ENCODE peak calls at places on chromosomes 4 and X, in seven cellular contexts. X is SJSA1; Q is right cardiac atrium; E is CD4-positive, alpha-beta memory T cell; A is tibial artery; M is endodermal cell; B is CD8-positive, alpha-beta T cell. Y is an unnamed sample.

GRCh38 chrX:153775631-153776595 is 4.9 kb upstream of the SRPK3 start:
- DNase-seq in Q (no peak), E (no peak), A (no peak), X (no peak), M (no peak), B (no peak), Y (no peak)

GRCh38 chrX:17547658-17548057 is 172.7 kb downstream of the NHS start:
- DNase-seq in Q (peak; percentile 37), B (no peak), M (no peak), E (no peak), X (peak; percentile 58), A (peak; percentile 25), Y (peak; percentile 64)

GRCh38 chr4:38141808-38142500 is 181.8 kb downstream of the PTTG2 start:
- DNase-seq in B (no peak), M (no peak), X (no peak), Q (no peak), E (no peak), A (no peak), Y (no peak)

GRCh38 chr4:1841201-1841885 is 14.6 kb downstream of the LETM1 start:
- DNase-seq in Q (no peak), M (no peak), X (no peak), E (no peak), B (no peak), A (no peak), Y (no peak)

GRCh38 chr4:2186133-2186864 is 55.6 kb downstream of the HAUS3 start:
- DNase-seq in Q (no peak), M (peak; percentile 83), E (no peak), A (no peak), B (no peak), X (no peak), Y (no peak)

GRCh38 chrX:13376857-13377441 is 57.1 kb upstream of the ATXN3L start:
- DNase-seq in E (no peak), M (no peak), Q (no peak), A (no peak), X (peak; percentile 60), B (no peak), Y (no peak)

GRCh38 chr4:3252831-3253641 is 4.1 kb downstream of the MSANTD1 start:
- DNase-seq in X (no peak), Q (peak; percentile 24), B (no peak), E (no peak), M (peak; percentile 43), A (peak; percentile 12), Y (no peak)

GRCh38 chr4:100016191-100016590 is 66.1 kb upstream of the H2AZ1 start:
- DNase-seq in M (no peak), B (no peak), Q (no peak), X (peak; percentile 65), A (no peak), E (no peak), Y (no peak)

GRCh38 chrX:115054876-115055275 is 37.5 kb upstream of the IL13RA2 start:
- DNase-seq in A (no peak), Q (no peak), M (no peak), X (no peak), E (no peak), B (no peak), Y (no peak)

GRCh38 chr4:55475394-55476243 is 71.1 kb downstream of the CLOCK start:
- DNase-seq in Q (no peak), A (no peak), E (no peak), B (no peak), M (no peak), X (peak; percentile 24), Y (no peak)

GRCh38 chr4:4663028-4663427 is 121.2 kb upstream of the STX18 start:
- DNase-seq in B (no peak), X (no peak), M (no peak), A (no peak), Q (no peak), E (no peak), Y (no peak)

GRCh38 chr4:31016322-31017061 is 296.3 kb downstream of the PCDH7 start:
- DNase-seq in B (no peak), E (no peak), A (no peak), M (peak; percentile 51), X (no peak), Q (no peak), Y (no peak)

GRCh38 chr4:38856524-38857337 is at the start of gene TLR6:
- DNase-seq in B (peak; percentile 50), A (peak; percentile 46), E (peak; percentile 80), M (peak; percentile 82), X (peak; percentile 63), Q (no peak), Y (peak; percentile 73)

GRCh38 chr4:141120036-141120593 is 13.2 kb downstream of the RNF150 start:
- DNase-seq in X (no peak), A (no peak), B (no peak), E (no peak), Q (no peak), M (no peak), Y (no peak)

GRCh38 chrX:74220277-74220676 is 83.7 kb upstream of the ZCCHC13 start:
- DNase-seq in A (no peak), M (no peak), B (no peak), E (no peak), Q (no peak), X (no peak), Y (no peak)

GRCh38 chrX:116285506-116285905 is 115.0 kb downstream of the AGTR2 start:
- DNase-seq in Q (no peak), M (no peak), A (no peak), B (no peak), E (no peak), X (no peak), Y (no peak)

GRCh38 chr4:15234101-15234500 is 193.7 kb upstream of the C1QTNF7 start:
- DNase-seq in B (no peak), X (peak; percentile 57), Q (no peak), M (no peak), A (no peak), E (no peak), Y (no peak)

GRCh38 chr4:2269618-2270163 is 7.8 kb upstream of the MXD4 start:
- DNase-seq in B (peak; percentile 10), A (no peak), Q (peak; percentile 4), E (no peak), X (no peak), M (no peak), Y (no peak)

GRCh38 chr4:126753592-126753991 is 879.2 kb upstream of the INTU start:
- DNase-seq in M (no peak), B (no peak), A (no peak), E (no peak), X (no peak), Q (no peak), Y (no peak)

GRCh38 chr4:153518637-153519384 is 52.7 kb downstream of the TMEM131L start:
- DNase-seq in A (no peak), Q (no peak), E (no peak), M (no peak), B (no peak), X (peak; percentile 19), Y (no peak)
- H3K27ac ChIP-seq in A (peak overlapping the region; percentile 78), Q (no peak overlapping the region), E (peak overlapping the region; percentile 66), M (no peak overlapping the region), B (no peak overlapping the region), X (no peak overlapping the region), Y (peak overlapping the region; percentile 28)

GRCh38 chr4:86935833-86936721 is 1.3 kb downstream of the AFF1 start:
- DNase-seq in M (peak; percentile 91), B (peak; percentile 82), Q (peak; percentile 60), A (peak; percentile 73), X (peak; percentile 76), E (peak; percentile 77), Y (peak; percentile 52)
- H3K4me1 ChIP-seq in M (no peaks in the 10 kb centered on the region), B (peaks cover 46% of the 10 kb centered on the region), Q (peaks cover 9% of the 10 kb centered on the region), A (peaks cover 60% of the 10 kb centered on the region), X (peaks cover 28% of the 10 kb centered on the region), E (peaks cover 59% of the 10 kb centered on the region), Y (peaks cover 8% of the 10 kb centered on the region)

DNA sequence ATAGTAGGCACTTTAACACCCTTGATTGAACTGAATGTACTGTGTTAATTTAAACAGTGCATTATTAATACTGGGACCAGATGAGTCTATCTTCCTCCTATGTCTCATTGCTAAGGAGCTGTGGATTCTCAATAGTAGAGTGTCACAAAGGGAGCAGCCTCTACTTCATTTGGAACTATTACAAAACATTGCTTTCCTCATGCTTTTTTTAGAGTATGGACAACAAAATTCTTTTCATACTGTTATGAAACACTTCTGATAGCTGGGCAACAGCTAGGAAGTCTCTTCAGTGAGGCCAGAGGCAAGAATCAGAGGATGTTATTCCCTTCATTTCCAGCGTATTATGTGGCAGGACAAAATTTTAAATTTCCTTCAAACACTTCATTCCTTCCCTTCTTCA is 160.8 kb downstream of the FBXO8 start:
- DNase-seq in X (no peak), M (no peak), A (no peak), E (no peak), B (no peak), Q (no peak), Y (no peak)
- H3K27ac ChIP-seq in X (no peak overlapping the region), M (no peak overlapping the region), A (no peak overlapping the region), E (no peak overlapping the region), B (no peak overlapping the region), Q (no peak overlapping the region), Y (no peak overlapping the region)

DNA sequence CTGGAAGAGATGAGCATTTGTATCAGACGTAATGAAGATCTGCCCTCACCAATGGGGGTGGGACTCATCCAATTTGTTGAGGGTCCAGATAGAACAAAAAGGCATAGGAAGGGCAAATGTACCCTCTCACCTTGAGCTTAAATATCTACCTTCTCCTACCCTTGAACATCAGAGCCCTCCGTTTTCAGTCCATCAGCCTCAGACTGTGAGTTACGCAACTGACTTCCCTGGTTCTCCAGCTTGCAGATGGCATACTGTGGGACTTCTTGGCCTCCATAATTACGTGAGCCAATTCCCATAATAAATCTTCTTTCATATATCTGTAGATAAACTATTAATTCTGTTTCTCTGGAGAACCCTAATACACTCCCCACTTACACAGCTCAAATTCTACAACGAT is 56.5 kb upstream of the GUCY1A1 start:
- DNase-seq in X (no peak), M (no peak), Q (no peak), E (no peak), B (no peak), A (no peak), Y (no peak)
- H3K4me1 ChIP-seq in X (peaks cover 2% of the 10 kb centered on the region), M (no peaks in the 10 kb centered on the region), Q (no peaks in the 10 kb centered on the region), E (no peaks in the 10 kb centered on the region), B (no peaks in the 10 kb centered on the region), A (peaks cover 3% of the 10 kb centered on the region), Y (no peaks in the 10 kb centered on the region)

DNA sequence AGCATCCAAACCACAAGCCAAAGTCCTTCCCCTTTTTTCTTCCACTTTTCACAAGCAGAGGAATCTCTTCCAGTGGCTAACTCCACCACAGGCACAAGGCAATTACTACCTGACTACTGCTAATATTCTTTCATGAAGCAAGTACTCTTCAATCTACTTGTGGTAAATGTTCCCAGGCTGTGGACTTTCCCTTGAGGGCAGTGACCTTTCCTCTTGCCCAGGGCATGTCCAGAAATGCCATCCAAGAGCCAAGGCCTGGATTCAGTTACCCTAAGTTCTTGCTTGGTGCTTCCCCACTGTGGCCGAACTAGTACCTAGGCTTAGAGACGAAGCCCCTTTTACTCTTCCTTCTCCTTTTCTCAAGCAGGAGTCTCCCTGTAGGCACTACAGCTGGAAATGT is 400.7 kb downstream of the DCAF12L2 start:
- DNase-seq in A (no peak), B (no peak), Q (no peak), E (no peak), M (no peak), X (no peak), Y (no peak)
- H3K27ac ChIP-seq in A (no peak overlapping the region), B (no peak overlapping the region), Q (no peak overlapping the region), E (no peak overlapping the region), M (no peak overlapping the region), X (no peak overlapping the region), Y (no peak overlapping the region)

GRCh38 chr4:48081196-48081595 is 52.9 kb downstream of the TXK start:
- DNase-seq in X (no peak), A (no peak), E (no peak), Q (no peak), B (no peak), M (no peak), Y (no peak)
- H3K4me1 ChIP-seq in X (peaks cover 27% of the 10 kb centered on the region), A (no peaks in the 10 kb centered on the region), E (peaks cover 10% of the 10 kb centered on the region), Q (no peaks in the 10 kb centered on the region), B (no peaks in the 10 kb centered on the region), M (no peaks in the 10 kb centered on the region), Y (no peaks in the 10 kb centered on the region)

Y was measured in testis.